ENCODE peak calls at places on chromosome 11, in five cellular contexts. One of them, this sample, is unnamed.

GRCh38 chr11:128964463-128964930 is 21.8 kb upstream of the TP53AIP1 start:
- DNase-seq in fibroblast of lung: no peak
- DNase-seq in astrocyte of the spinal cord: no peak
- DNase-seq in Peyer's patch: no peak
- DNase-seq in NCI-H2171: no peak
- DNase-seq in this sample: no peak

GRCh38 chr11:61700221-61700620 is 20.0 kb downstream of the DAGLA start:
- DNase-seq in astrocyte of the spinal cord: peak
- DNase-seq in NCI-H2171: no peak
- DNase-seq in Peyer's patch: peak
- DNase-seq in fibroblast of lung: peak
- DNase-seq in this sample: no peak

GRCh38 chr11:113806403-113806802 is 26.8 kb downstream of the CLDN25 start:
- DNase-seq in astrocyte of the spinal cord: no peak
- DNase-seq in fibroblast of lung: peak
- DNase-seq in Peyer's patch: no peak
- DNase-seq in NCI-H2171: no peak
- DNase-seq in this sample: peak

GRCh38 chr11:11946180-11946579 is 62.2 kb downstream of the DKK3 start:
- DNase-seq in NCI-H2171: no peak
- DNase-seq in Peyer's patch: no peak
- DNase-seq in astrocyte of the spinal cord: peak
- DNase-seq in fibroblast of lung: no peak
- DNase-seq in this sample: no peak

GRCh38 chr11:111064118-111064517 is 181.4 kb upstream of the POU2AF2 start:
- DNase-seq in fibroblast of lung: peak
- DNase-seq in astrocyte of the spinal cord: peak
- DNase-seq in NCI-H2171: no peak
- DNase-seq in Peyer's patch: no peak
- DNase-seq in this sample: no peak

GRCh38 chr11:105315287-105315686 is 175.7 kb upstream of the CARD18 start:
- DNase-seq in NCI-H2171: no peak
- DNase-seq in Peyer's patch: no peak
- DNase-seq in fibroblast of lung: no peak
- DNase-seq in astrocyte of the spinal cord: no peak
- DNase-seq in this sample: no peak

GRCh38 chr11:78147807-78148206 is 8.4 kb upstream of the ALG8 start:
- DNase-seq in Peyer's patch: no peak
- DNase-seq in fibroblast of lung: no peak
- DNase-seq in NCI-H2171: no peak
- DNase-seq in astrocyte of the spinal cord: no peak
- DNase-seq in this sample: no peak

GRCh38 chr11:7511405-7511804 is 2.4 kb upstream of the PPFIBP2 start:
- DNase-seq in Peyer's patch: peak
- DNase-seq in NCI-H2171: no peak
- DNase-seq in astrocyte of the spinal cord: no peak
- DNase-seq in fibroblast of lung: no peak
- DNase-seq in this sample: peak

GRCh38 chr11:130874955-130875531 is 41.2 kb downstream of the SNX19 start:
- DNase-seq in NCI-H2171: no peak
- DNase-seq in astrocyte of the spinal cord: no peak
- DNase-seq in fibroblast of lung: no peak
- DNase-seq in Peyer's patch: no peak
- DNase-seq in this sample: no peak

GRCh38 chr11:55172734-55173415 is 89.1 kb upstream of the TRIM48 start:
- DNase-seq in NCI-H2171: no peak
- DNase-seq in astrocyte of the spinal cord: no peak
- DNase-seq in fibroblast of lung: no peak
- DNase-seq in Peyer's patch: no peak
- DNase-seq in this sample: no peak

GRCh38 chr11:88555829-88556202 is 218.3 kb upstream of the CTSC start:
- DNase-seq in astrocyte of the spinal cord: peak
- DNase-seq in fibroblast of lung: peak
- DNase-seq in NCI-H2171: no peak
- DNase-seq in Peyer's patch: no peak
- DNase-seq in this sample: no peak

This sample was measured in left lobe of liver.